ENCODE peak calls at places on chromosome 10, in ten cellular contexts. One of them, this sample, is unnamed.

GRCh38 chr10:12067336-12067735 is 1.4 kb upstream of the DHTKD1 start:
- DNase-seq in MCF 10A: peak; percentile 20
- DNase-seq in cerebellar cortex: no peak
- DNase-seq in NCI-H1417: no peak
- DNase-seq in stimulated activated CD8-positive, alpha-beta memory T cell treated with anti-CD3 and anti-CD28 coated beads, Interleukin-2, amount 100 ng/mL, for 1 hour: no peak
- DNase-seq in HFFc6: peak; percentile 94
- DNase-seq in thyroid gland: no peak
- DNase-seq in adipocyte: peak; percentile 14
- DNase-seq in WERI-Rb-1: no peak
- DNase-seq in prostate gland: no peak
- DNase-seq in this sample: peak; percentile 88

GRCh38 chr10:7184660-7185366 is 226.0 kb downstream of the SFMBT2 start:
- DNase-seq in MCF 10A: no peak
- DNase-seq in cerebellar cortex: no peak
- DNase-seq in NCI-H1417: no peak
- DNase-seq in stimulated activated CD8-positive, alpha-beta memory T cell treated with anti-CD3 and anti-CD28 coated beads, Interleukin-2, amount 100 ng/mL, for 1 hour: no peak
- DNase-seq in HFFc6: no peak
- DNase-seq in thyroid gland: no peak
- DNase-seq in adipocyte: no peak
- DNase-seq in WERI-Rb-1: no peak
- DNase-seq in prostate gland: no peak
- DNase-seq in this sample: no peak

GRCh38 chr10:49208996-49209395 is 20.8 kb upstream of the TMEM273 start:
- DNase-seq in MCF 10A: no peak
- DNase-seq in cerebellar cortex: no peak
- DNase-seq in NCI-H1417: no peak
- DNase-seq in stimulated activated CD8-positive, alpha-beta memory T cell treated with anti-CD3 and anti-CD28 coated beads, Interleukin-2, amount 100 ng/mL, for 1 hour: no peak
- DNase-seq in HFFc6: no peak
- DNase-seq in thyroid gland: no peak
- DNase-seq in adipocyte: no peak
- DNase-seq in WERI-Rb-1: no peak
- DNase-seq in prostate gland: no peak
- DNase-seq in this sample: no peak

GRCh38 chr10:12484945-12485805 is 135.8 kb downstream of the CAMK1D start:
- DNase-seq in MCF 10A: no peak
- DNase-seq in cerebellar cortex: peak; percentile 45
- DNase-seq in NCI-H1417: peak; percentile 79
- DNase-seq in stimulated activated CD8-positive, alpha-beta memory T cell treated with anti-CD3 and anti-CD28 coated beads, Interleukin-2, amount 100 ng/mL, for 1 hour: peak; percentile 15
- DNase-seq in HFFc6: no peak
- DNase-seq in thyroid gland: peak; percentile 50
- DNase-seq in adipocyte: no peak
- DNase-seq in WERI-Rb-1: peak; percentile 62
- DNase-seq in prostate gland: no peak
- DNase-seq in this sample: peak; percentile 1

GRCh38 chr10:120953897-120954296 is 102.7 kb downstream of the WDR11 start:
- DNase-seq in MCF 10A: no peak
- DNase-seq in cerebellar cortex: no peak
- DNase-seq in NCI-H1417: no peak
- DNase-seq in stimulated activated CD8-positive, alpha-beta memory T cell treated with anti-CD3 and anti-CD28 coated beads, Interleukin-2, amount 100 ng/mL, for 1 hour: no peak
- DNase-seq in HFFc6: no peak
- DNase-seq in thyroid gland: no peak
- DNase-seq in adipocyte: no peak
- DNase-seq in WERI-Rb-1: no peak
- DNase-seq in prostate gland: no peak
- DNase-seq in this sample: peak; percentile 5

GRCh38 chr10:115902596-115902995 is 370.4 kb downstream of the GFRA1 start:
- DNase-seq in MCF 10A: no peak
- DNase-seq in cerebellar cortex: no peak
- DNase-seq in NCI-H1417: no peak
- DNase-seq in stimulated activated CD8-positive, alpha-beta memory T cell treated with anti-CD3 and anti-CD28 coated beads, Interleukin-2, amount 100 ng/mL, for 1 hour: no peak
- DNase-seq in HFFc6: no peak
- DNase-seq in thyroid gland: no peak
- DNase-seq in adipocyte: no peak
- DNase-seq in WERI-Rb-1: no peak
- DNase-seq in prostate gland: no peak
- DNase-seq in this sample: no peak

GRCh38 chr10:16690417-16690816 is 126.8 kb downstream of the RSU1 start:
- DNase-seq in MCF 10A: no peak
- DNase-seq in cerebellar cortex: no peak
- DNase-seq in NCI-H1417: no peak
- DNase-seq in stimulated activated CD8-positive, alpha-beta memory T cell treated with anti-CD3 and anti-CD28 coated beads, Interleukin-2, amount 100 ng/mL, for 1 hour: no peak
- DNase-seq in HFFc6: no peak
- DNase-seq in thyroid gland: no peak
- DNase-seq in adipocyte: no peak
- DNase-seq in WERI-Rb-1: no peak
- DNase-seq in prostate gland: no peak
- DNase-seq in this sample: no peak

GRCh38 chr10:23918090-23918704 is 290.7 kb upstream of the KIAA1217 start:
- DNase-seq in MCF 10A: no peak
- DNase-seq in cerebellar cortex: no peak
- DNase-seq in NCI-H1417: no peak
- DNase-seq in stimulated activated CD8-positive, alpha-beta memory T cell treated with anti-CD3 and anti-CD28 coated beads, Interleukin-2, amount 100 ng/mL, for 1 hour: no peak
- DNase-seq in HFFc6: no peak
- DNase-seq in thyroid gland: peak; percentile 60
- DNase-seq in adipocyte: no peak
- DNase-seq in WERI-Rb-1: no peak
- DNase-seq in prostate gland: no peak
- DNase-seq in this sample: no peak

GRCh38 chr10:44416976-44417375 is 32.1 kb upstream of the CXCL12 start:
- DNase-seq in MCF 10A: no peak
- DNase-seq in cerebellar cortex: no peak
- DNase-seq in NCI-H1417: no peak
- DNase-seq in stimulated activated CD8-positive, alpha-beta memory T cell treated with anti-CD3 and anti-CD28 coated beads, Interleukin-2, amount 100 ng/mL, for 1 hour: no peak
- DNase-seq in HFFc6: no peak
- DNase-seq in thyroid gland: no peak
- DNase-seq in adipocyte: no peak
- DNase-seq in WERI-Rb-1: no peak
- DNase-seq in prostate gland: no peak
- DNase-seq in this sample: no peak

GRCh38 chr10:68327889-68328786 is 3.7 kb upstream of the HNRNPH3 start:
- DNase-seq in MCF 10A: peak; percentile 65
- DNase-seq in cerebellar cortex: peak; percentile 91
- DNase-seq in NCI-H1417: peak; percentile 45
- DNase-seq in stimulated activated CD8-positive, alpha-beta memory T cell treated with anti-CD3 and anti-CD28 coated beads, Interleukin-2, amount 100 ng/mL, for 1 hour: no peak
- DNase-seq in HFFc6: peak; percentile 75
- DNase-seq in thyroid gland: no peak
- DNase-seq in adipocyte: peak; percentile 93
- DNase-seq in WERI-Rb-1: no peak
- DNase-seq in prostate gland: no peak
- DNase-seq in this sample: peak; percentile 74

GRCh38 chr10:131736321-131736980 is 164.4 kb upstream of the PPP2R2D start:
- DNase-seq in MCF 10A: no peak
- DNase-seq in cerebellar cortex: no peak
- DNase-seq in NCI-H1417: no peak
- DNase-seq in stimulated activated CD8-positive, alpha-beta memory T cell treated with anti-CD3 and anti-CD28 coated beads, Interleukin-2, amount 100 ng/mL, for 1 hour: no peak
- DNase-seq in HFFc6: no peak
- DNase-seq in thyroid gland: no peak
- DNase-seq in adipocyte: no peak
- DNase-seq in WERI-Rb-1: no peak
- DNase-seq in prostate gland: no peak
- DNase-seq in this sample: no peak

GRCh38 chr10:3095373-3096139 is 28.2 kb downstream of the PFKP start:
- DNase-seq in MCF 10A: peak; percentile 97
- DNase-seq in cerebellar cortex: no peak
- DNase-seq in NCI-H1417: no peak
- DNase-seq in stimulated activated CD8-positive, alpha-beta memory T cell treated with anti-CD3 and anti-CD28 coated beads, Interleukin-2, amount 100 ng/mL, for 1 hour: no peak
- DNase-seq in HFFc6: peak; percentile 99
- DNase-seq in thyroid gland: no peak
- DNase-seq in adipocyte: peak; percentile 96
- DNase-seq in WERI-Rb-1: no peak
- DNase-seq in prostate gland: peak; percentile 53
- DNase-seq in this sample: peak; percentile 99

GRCh38 chr10:97612386-97612785 is 20.9 kb downstream of the MORN4 start:
- DNase-seq in MCF 10A: peak; percentile 74
- DNase-seq in cerebellar cortex: peak; percentile 90
- DNase-seq in NCI-H1417: peak; percentile 24
- DNase-seq in stimulated activated CD8-positive, alpha-beta memory T cell treated with anti-CD3 and anti-CD28 coated beads, Interleukin-2, amount 100 ng/mL, for 1 hour: no peak
- DNase-seq in HFFc6: peak; percentile 74
- DNase-seq in thyroid gland: peak; percentile 20
- DNase-seq in adipocyte: peak; percentile 73
- DNase-seq in WERI-Rb-1: peak; percentile 20
- DNase-seq in prostate gland: peak; percentile 13
- DNase-seq in this sample: peak; percentile 71

GRCh38 chr10:105070249-105070648 is 429.2 kb downstream of the SORCS3 start:
- DNase-seq in MCF 10A: no peak
- DNase-seq in cerebellar cortex: no peak
- DNase-seq in NCI-H1417: no peak
- DNase-seq in stimulated activated CD8-positive, alpha-beta memory T cell treated with anti-CD3 and anti-CD28 coated beads, Interleukin-2, amount 100 ng/mL, for 1 hour: no peak
- DNase-seq in HFFc6: no peak
- DNase-seq in thyroid gland: no peak
- DNase-seq in adipocyte: no peak
- DNase-seq in WERI-Rb-1: no peak
- DNase-seq in prostate gland: no peak
- DNase-seq in this sample: no peak

GRCh38 chr10:31749981-31750850 is 178.4 kb downstream of the ARHGAP12 start:
- DNase-seq in MCF 10A: no peak
- DNase-seq in cerebellar cortex: no peak
- DNase-seq in NCI-H1417: peak; percentile 91
- DNase-seq in stimulated activated CD8-positive, alpha-beta memory T cell treated with anti-CD3 and anti-CD28 coated beads, Interleukin-2, amount 100 ng/mL, for 1 hour: no peak
- DNase-seq in HFFc6: no peak
- DNase-seq in thyroid gland: peak; percentile 79
- DNase-seq in adipocyte: no peak
- DNase-seq in WERI-Rb-1: peak; percentile 54
- DNase-seq in prostate gland: no peak
- DNase-seq in this sample: peak; percentile 43

GRCh38 chr10:92972066-92972870 is 88.3 kb upstream of the CYP26C1 start:
- DNase-seq in MCF 10A: peak; percentile 87
- DNase-seq in cerebellar cortex: no peak
- DNase-seq in NCI-H1417: no peak
- DNase-seq in stimulated activated CD8-positive, alpha-beta memory T cell treated with anti-CD3 and anti-CD28 coated beads, Interleukin-2, amount 100 ng/mL, for 1 hour: no peak
- DNase-seq in HFFc6: peak; percentile 85
- DNase-seq in thyroid gland: peak; percentile 22
- DNase-seq in adipocyte: peak; percentile 72
- DNase-seq in WERI-Rb-1: no peak
- DNase-seq in prostate gland: no peak
- DNase-seq in this sample: peak; percentile 92

GRCh38 chr10:102960158-102960557 is 42.1 kb downstream of the CNNM2 start:
- DNase-seq in MCF 10A: no peak
- DNase-seq in cerebellar cortex: no peak
- DNase-seq in NCI-H1417: no peak
- DNase-seq in stimulated activated CD8-positive, alpha-beta memory T cell treated with anti-CD3 and anti-CD28 coated beads, Interleukin-2, amount 100 ng/mL, for 1 hour: no peak
- DNase-seq in HFFc6: no peak
- DNase-seq in thyroid gland: no peak
- DNase-seq in adipocyte: no peak
- DNase-seq in WERI-Rb-1: no peak
- DNase-seq in prostate gland: no peak
- DNase-seq in this sample: no peak

GRCh38 chr10:132588301-132589013 is 50.9 kb downstream of the INPP5A start:
- DNase-seq in MCF 10A: no peak
- DNase-seq in cerebellar cortex: peak; percentile 39
- DNase-seq in NCI-H1417: no peak
- DNase-seq in stimulated activated CD8-positive, alpha-beta memory T cell treated with anti-CD3 and anti-CD28 coated beads, Interleukin-2, amount 100 ng/mL, for 1 hour: no peak
- DNase-seq in HFFc6: no peak
- DNase-seq in thyroid gland: no peak
- DNase-seq in adipocyte: no peak
- DNase-seq in WERI-Rb-1: no peak
- DNase-seq in prostate gland: no peak
- DNase-seq in this sample: peak; percentile 76

This sample was measured in EH.